ENCODE peak calls at places on chromosomes 1 and 21, in eight cellular contexts. I, N, F, J, W, V, E and U are unnamed samples.

GRCh38 chr1:221294244-221294643 is 415.0 kb downstream of the HLX start:
- DNase-seq in I (no peak), N (no peak), F (peak; percentile 81), J (no peak), W (no peak), V (no peak), E (no peak), U (no peak)

GRCh38 chr1:8702121-8702520 is 115.3 kb downstream of the RERE start:
- DNase-seq in I (peak; percentile 37), N (no peak), F (peak; percentile 49), J (no peak), W (no peak), V (peak; percentile 68), E (peak; percentile 45), U (peak; percentile 42)

GRCh38 chr21:15742052-15742451 is 12.3 kb downstream of the USP25 start:
- DNase-seq in I (no peak), N (no peak), F (no peak), J (no peak), W (no peak), V (no peak), E (no peak), U (no peak)

GRCh38 chr1:168304865-168305264 is 24.2 kb downstream of the TBX19 start:
- DNase-seq in I (no peak), N (no peak), F (no peak), J (no peak), W (no peak), V (no peak), E (peak; percentile 6), U (peak; percentile 25)

GRCh38 chr1:233183226-233184020 is 112.1 kb downstream of the PCNX2 start:
- DNase-seq in I (no peak), N (no peak), F (peak; percentile 63), J (no peak), W (no peak), V (no peak), E (no peak), U (no peak)

GRCh38 chr1:233627823-233628222 is 13.9 kb downstream of the KCNK1 start:
- DNase-seq in I (no peak), N (no peak), F (no peak), J (no peak), W (no peak), V (no peak), E (no peak), U (no peak)

GRCh38 chr1:33211972-33212371 is 30.1 kb upstream of the TRIM62 start:
- DNase-seq in I (no peak), N (no peak), F (no peak), J (no peak), W (no peak), V (no peak), E (no peak), U (no peak)

GRCh38 chr1:193472838-193473398 is 286.5 kb upstream of the B3GALT2 start:
- DNase-seq in I (no peak), N (no peak), F (no peak), J (no peak), W (no peak), V (no peak), E (no peak), U (no peak)

GRCh38 chr1:66012076-66012769 is 219.5 kb downstream of the PDE4B start:
- DNase-seq in I (no peak), N (no peak), F (no peak), J (no peak), W (no peak), V (no peak), E (peak; percentile 41), U (no peak)

GRCh38 chr1:220151454-220151853 is 57.5 kb downstream of the IARS2 start:
- DNase-seq in I (no peak), N (no peak), F (peak; percentile 56), J (no peak), W (peak; percentile 17), V (no peak), E (peak; percentile 61), U (no peak)

GRCh38 chr1:234871710-234872262 is 256.9 kb downstream of the TOMM20 start:
- DNase-seq in I (no peak), N (no peak), F (no peak), J (no peak), W (no peak), V (no peak), E (no peak), U (no peak)

GRCh38 chr21:32359719-32360260 is 33.0 kb downstream of the URB1 start:
- DNase-seq in I (no peak), N (no peak), F (no peak), J (no peak), W (no peak), V (no peak), E (no peak), U (peak; percentile 52)

GRCh38 chr1:19792237-19793002 is 7.3 kb downstream of the TMCO4 start:
- DNase-seq in I (no peak), N (no peak), F (no peak), J (no peak), W (no peak), V (no peak), E (no peak), U (no peak)

GRCh38 chr1:193013005-193013404 is 46.2 kb downstream of the UCHL5 start:
- DNase-seq in I (no peak), N (no peak), F (peak; percentile 91), J (no peak), W (no peak), V (no peak), E (no peak), U (no peak)

GRCh38 chr21:41584603-41585176 is 76.7 kb upstream of the TMPRSS2 start:
- DNase-seq in I (no peak), N (no peak), F (no peak), J (no peak), W (no peak), V (no peak), E (no peak), U (no peak)

GRCh38 chr1:46613661-46614603 is 2.7 kb downstream of the MOB3C start:
- DNase-seq in I (peak; percentile 14), N (peak; percentile 77), F (peak; percentile 72), J (no peak), W (peak; percentile 28), V (no peak), E (peak; percentile 89), U (peak; percentile 54)

GRCh38 chr1:4066860-4067599 is 167.0 kb upstream of the C1orf174 start:
- DNase-seq in I (no peak), N (no peak), F (no peak), J (no peak), W (no peak), V (no peak), E (no peak), U (no peak)